ENCODE peak calls at places on chromosomes 4 and X, in four cellular contexts. X is left cardiac atrium; G is stimulated activated CD8-positive, alpha-beta memory T cell treated with anti-CD3 and anti-CD28 coated beads, Interleukin-7, amount 100 ng/mL, for 1 hour; T is ACHN. K is an unnamed sample.

GRCh38 chr4:1215347-1216075 is 33.4 kb downstream of the CTBP1 start:
- DNase-seq in G (no peak), T (no peak), X (no peak), K (no peak)

GRCh38 chr4:186789671-186790070 is 66.0 kb upstream of the FAT1 start:
- DNase-seq in T (no peak), X (no peak), G (no peak), K (no peak)

GRCh38 chrX:101749436-101749835 is 89.8 kb upstream of the ARMCX2 start:
- DNase-seq in T (no peak), X (no peak), G (no peak), K (no peak)

GRCh38 chrX:42466706-42467105 is 311.3 kb downstream of the PPP1R2C start:
- DNase-seq in G (no peak), T (peak; percentile 0), X (no peak), K (no peak)

GRCh38 chrX:139126493-139126892 is 404.0 kb upstream of the F9 start:
- DNase-seq in G (no peak), X (no peak), T (peak; percentile 34), K (no peak)

GRCh38 chr4:133624744-133625143 is 475.6 kb downstream of the PCDH10 start:
- DNase-seq in G (no peak), X (no peak), T (no peak), K (no peak)

GRCh38 chr4:109025471-109026076 is 262.7 kb upstream of the ETNPPL start:
- DNase-seq in T (no peak), X (no peak), G (no peak), K (no peak)

GRCh38 chr4:3361896-3362295 is 69.1 kb downstream of the RGS12 start:
- DNase-seq in G (no peak), T (no peak), X (no peak), K (peak; percentile 61)

GRCh38 chrX:104668550-104668949 is 102.6 kb downstream of the IL1RAPL2 start:
- DNase-seq in G (no peak), X (no peak), T (peak; percentile 14), K (no peak)

GRCh38 chr4:152771736-152772533 is 7.6 kb downstream of the TIGD4 start:
- DNase-seq in X (no peak), T (no peak), G (no peak), K (no peak)

GRCh38 chrX:136457303-136457917 is 30.3 kb upstream of the BRS3 start:
- DNase-seq in T (no peak), G (no peak), X (no peak), K (no peak)

GRCh38 chrX:2690856-2691542 is at the start of gene CD99:
- DNase-seq in T (peak; percentile 68), X (peak; percentile 94), G (peak; percentile 75), K (peak; percentile 95)

GRCh38 chr4:89307446-89308160 is at the start of gene GPRIN3:
- DNase-seq in G (peak; percentile 22), X (peak; percentile 61), T (no peak), K (peak; percentile 72)

GRCh38 chr4:88191404-88191803 is 33.0 kb upstream of the ABCG2 start:
- DNase-seq in X (no peak), T (no peak), G (no peak), K (no peak)

GRCh38 chr4:101823864-101824263 is 33.3 kb downstream of the BANK1 start:
- DNase-seq in G (no peak), T (no peak), X (no peak), K (no peak)

GRCh38 chr4:63717384-63717783 is 691.9 kb downstream of the TECRL start:
- DNase-seq in X (no peak), G (no peak), T (peak; percentile 28), K (no peak)

GRCh38 chr4:8637456-8637984 is 45.0 kb downstream of the CPZ start:
- DNase-seq in G (no peak), T (no peak), X (no peak), K (peak; percentile 49)

GRCh38 chrX:68650491-68650890 is 3.0 kb downstream of the STARD8 start:
- DNase-seq in X (no peak), T (peak; percentile 39), G (no peak), K (no peak)

GRCh38 chr4:152513078-152513477 is 22.8 kb downstream of the FBXW7 start:
- DNase-seq in G (no peak), X (no peak), T (no peak), K (no peak)

GRCh38 chrX:132330156-132330729 is 111.0 kb upstream of the RAP2C start:
- DNase-seq in G (no peak), X (no peak), T (no peak), K (no peak)

GRCh38 chrX:9383655-9384054 is 81.2 kb upstream of the TBL1X start:
- DNase-seq in T (no peak), G (no peak), X (no peak), K (no peak)

GRCh38 chr4:859496-859895 is 33.6 kb upstream of the CPLX1 start:
- DNase-seq in X (peak; percentile 2), T (no peak), G (no peak), K (no peak)

GRCh38 chrX:53280703-53281320 is 572 bp downstream of the IQSEC2 start:
- DNase-seq in G (no peak), T (peak; percentile 53), X (peak; percentile 67), K (peak; percentile 89)

GRCh38 chrX:31353095-31353494 is 281.3 kb upstream of the FTHL17 start:
- DNase-seq in T (peak; percentile 56), X (no peak), G (no peak), K (no peak)

GRCh38 chr4:99946346-99947189 is at the start of gene DNAJB14:
- DNase-seq in X (peak; percentile 84), G (peak; percentile 61), T (peak; percentile 78), K (peak; percentile 87)

GRCh38 chr4:182916483-182917181 is 554 bp downstream of the DCTD start:
- DNase-seq in G (no peak), T (peak; percentile 65), X (peak; percentile 77), K (peak; percentile 84)

GRCh38 chr4:108535757-108536156 is 84.6 kb upstream of the RPL34 start:
- DNase-seq in T (no peak), G (no peak), X (no peak), K (no peak)

GRCh38 chr4:7101692-7102515 is 34.0 kb upstream of the GRPEL1 start:
- DNase-seq in X (peak; percentile 79), T (peak; percentile 61), G (no peak), K (peak; percentile 88)

GRCh38 chrX:24241822-24242648 is 71.8 kb downstream of the SUPT20HL2 start:
- DNase-seq in G (no peak), X (no peak), T (peak; percentile 31), K (no peak)

GRCh38 chrX:23699636-23700194 is 32.4 kb downstream of the PRDX4 start:
- DNase-seq in T (no peak), G (no peak), X (peak; percentile 64), K (no peak)

GRCh38 chr4:153068751-153069150 is 132.6 kb downstream of the FHDC1 start:
- DNase-seq in T (no peak), G (no peak), X (no peak), K (no peak)

GRCh38 chr4:40055379-40055872 is 1.2 kb upstream of the N4BP2 start:
- DNase-seq in G (peak; percentile 19), X (no peak), T (peak; percentile 2), K (no peak)

GRCh38 chr4:67658302-67658701 is 42.7 kb downstream of the UBA6 start:
- DNase-seq in X (no peak), T (no peak), G (no peak), K (no peak)

GRCh38 chr4:100986360-100986868 is 360.9 kb downstream of the PPP3CA start:
- DNase-seq in X (no peak), G (no peak), T (peak; percentile 22), K (no peak)